ENCODE peak calls at places on chromosomes 11 and 22, in seven cellular contexts. I is HAP-1, R is mucosa of descending colon, P is kidney, B is cardiac muscle cell, H is mesendoderm, V is fibroblast of lung. S is an unnamed sample.

GRCh38 chr11:2704356-2704755 is 4.6 kb upstream of the KCNQ1OT1 start:
- DNase-seq in P (peak), B (no peak), I (no peak), V (no peak), H (no peak), R (peak), S (no peak)

GRCh38 chr11:30991376-30991775 is 378.2 kb downstream of the DCDC1 start:
- DNase-seq in V (no peak), B (no peak), R (no peak), I (no peak), H (no peak), P (no peak), S (no peak)

GRCh38 chr11:120217941-120218694 is 7.3 kb downstream of the OAF start:
- DNase-seq in V (no peak), H (no peak), P (no peak), I (no peak), B (no peak), R (peak), S (no peak)

GRCh38 chr11:75191330-75191717 is 40.4 kb downstream of the SLCO2B1 start:
- DNase-seq in R (no peak), B (no peak), I (no peak), P (no peak), H (peak), V (no peak), S (no peak)

GRCh38 chr11:115500547-115501503 is 3.4 kb downstream of the CADM1 start:
- DNase-seq in I (peak), V (no peak), H (peak), B (no peak), R (no peak), P (no peak), S (no peak)

GRCh38 chr22:24985824-24986214 is 33.3 kb downstream of the KIAA1671 start:
- DNase-seq in R (no peak), H (peak), I (no peak), B (peak), V (peak), P (no peak), S (peak)

GRCh38 chr11:115893701-115894100 is 389.5 kb upstream of the CADM1 start:
- DNase-seq in V (no peak), R (no peak), B (no peak), H (peak), P (no peak), I (no peak), S (no peak)

GRCh38 chr22:49499433-49500075 is 328.1 kb downstream of the BRD1 start:
- DNase-seq in I (no peak), B (peak), R (no peak), V (no peak), H (peak), P (no peak), S (no peak)

GRCh38 chr11:70603756-70604211 is 205.5 kb downstream of the CTTN start:
- DNase-seq in R (peak), H (no peak), V (no peak), P (peak), I (no peak), B (no peak), S (no peak)

GRCh38 chr11:120184946-120185677 is 25.7 kb upstream of the OAF start:
- DNase-seq in P (peak), B (peak), R (peak), I (no peak), V (peak), H (no peak), S (no peak)

GRCh38 chr11:1978865-1979473 is 18.7 kb downstream of the H19 start:
- DNase-seq in P (no peak), V (no peak), R (no peak), B (no peak), H (no peak), I (no peak), S (no peak)

GRCh38 chr11:33893711-33894401 is 2.0 kb upstream of the LMO2 start:
- DNase-seq in B (peak), R (no peak), P (no peak), H (no peak), I (no peak), V (no peak), S (no peak)

GRCh38 chr11:26580929-26581328 is 8.9 kb upstream of the MUC15 start:
- DNase-seq in V (peak), I (no peak), P (no peak), R (no peak), B (no peak), H (no peak), S (no peak)

GRCh38 chr11:45803981-45804805 is 756 bp upstream of the SLC35C1 start:
- DNase-seq in R (peak), B (peak), V (peak), P (peak), H (peak), I (peak), S (peak)

GRCh38 chr11:45527898-45528297 is 137.5 kb downstream of the CHST1 start:
- DNase-seq in I (no peak), R (no peak), B (peak), P (no peak), H (no peak), V (no peak), S (no peak)

GRCh38 chr22:49112176-49112575 is 715.5 kb downstream of the BRD1 start:
- DNase-seq in B (no peak), P (no peak), I (no peak), H (no peak), R (no peak), V (no peak), S (no peak)

GRCh38 chr22:16989915-16990314 is 18.1 kb downstream of the GAB4 start:
- DNase-seq in P (no peak), R (no peak), B (no peak), V (no peak), H (no peak), I (no peak), S (no peak)

GRCh38 chr22:49151256-49152131 is 676.2 kb downstream of the BRD1 start:
- DNase-seq in H (no peak), P (no peak), R (no peak), V (no peak), B (no peak), I (no peak), S (peak)

GRCh38 chr22:49372530-49373288 is 455.0 kb downstream of the BRD1 start:
- DNase-seq in I (no peak), R (peak), P (peak), B (no peak), V (no peak), H (peak), S (no peak)

GRCh38 chr11:104858882-104859735 is 39.2 kb downstream of the CASP12 start:
- DNase-seq in I (no peak), P (no peak), R (no peak), V (no peak), H (no peak), B (no peak), S (no peak)

GRCh38 chr11:7527029-7527428 is 13.2 kb downstream of the PPFIBP2 start:
- DNase-seq in B (no peak), H (no peak), I (no peak), R (no peak), V (no peak), P (no peak), S (no peak)

GRCh38 chr11:80103149-80103859 is 662.5 kb upstream of the TENM4 start:
- DNase-seq in V (peak), I (no peak), P (no peak), R (no peak), H (peak), B (peak), S (no peak)

GRCh38 chr11:31815743-31816466 is 4.8 kb upstream of the PAX6 start:
- DNase-seq in H (no peak), V (no peak), R (no peak), B (no peak), I (no peak), P (no peak), S (no peak)

GRCh38 chr11:702731-703461 is 3.1 kb upstream of the EPS8L2 start:
- DNase-seq in H (no peak), R (peak), I (no peak), V (no peak), P (peak), B (no peak), S (peak)

GRCh38 chr22:19967850-19968449 is 26.3 kb upstream of the TXNRD2 start:
- DNase-seq in R (no peak), V (no peak), I (no peak), P (peak), B (no peak), H (no peak), S (no peak)

GRCh38 chr11:14687456-14687855 is 43.9 kb downstream of the PDE3B start:
- DNase-seq in H (no peak), P (no peak), R (no peak), V (no peak), B (no peak), I (no peak), S (no peak)

GRCh38 chr11:76147106-76147735 is 59.1 kb downstream of the WNT11 start:
- DNase-seq in R (peak), H (no peak), V (no peak), B (no peak), I (no peak), P (no peak), S (no peak)

GRCh38 chr11:126502982-126503381 is 147.5 kb downstream of the ST3GAL4 start:
- DNase-seq in P (no peak), R (no peak), V (no peak), I (no peak), B (no peak), H (peak), S (no peak)

DNA sequence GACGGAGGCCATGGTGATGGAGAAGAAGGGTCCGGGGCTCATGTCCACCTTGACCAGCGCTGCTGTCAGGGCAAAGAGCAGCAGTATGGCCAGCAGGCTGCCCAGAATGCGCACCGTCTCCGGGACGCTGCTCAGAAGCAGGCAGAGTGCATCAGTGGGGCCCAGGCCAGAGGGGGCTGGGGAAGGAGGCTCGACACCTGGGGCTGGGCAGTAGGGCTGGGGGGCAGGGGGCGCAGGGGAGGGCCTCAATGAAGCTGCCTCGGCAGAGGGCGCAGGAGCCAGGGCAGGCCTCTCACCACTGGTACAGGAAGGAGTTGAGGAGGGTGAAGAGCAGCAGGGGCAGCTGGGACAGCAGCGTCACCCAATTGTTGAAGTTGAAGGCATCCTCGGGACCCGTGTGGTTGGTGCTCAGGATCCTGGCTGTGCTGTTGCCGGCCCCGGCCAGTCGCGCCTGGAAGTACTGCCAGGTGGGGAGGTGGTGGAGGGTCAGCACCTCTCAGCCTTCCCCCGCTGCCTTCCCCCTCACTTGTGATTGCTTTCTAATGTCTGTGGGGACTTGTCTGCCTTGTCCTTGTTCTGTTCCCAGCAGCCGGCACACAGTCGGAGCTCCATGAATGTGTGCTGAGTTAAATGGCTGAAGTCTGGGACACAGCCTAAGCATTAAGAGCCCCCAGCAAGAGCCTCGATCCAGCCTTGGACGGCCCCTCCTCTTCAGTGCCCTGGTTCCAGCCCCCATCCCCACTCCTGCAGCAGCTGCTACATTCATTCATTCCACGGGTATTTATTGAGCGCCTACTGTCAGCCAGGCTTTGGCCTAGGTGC is 2.3 kb downstream of the SLC29A2 start:
- DNase-seq in H (no peak), R (peak), P (no peak), V (no peak), B (no peak), I (no peak), S (no peak)
- H3K4me3 ChIP-seq in H (no peak), R (no peak), P (peak), V (no peak), B (no peak), I (no peak), S (no peak)

DNA sequence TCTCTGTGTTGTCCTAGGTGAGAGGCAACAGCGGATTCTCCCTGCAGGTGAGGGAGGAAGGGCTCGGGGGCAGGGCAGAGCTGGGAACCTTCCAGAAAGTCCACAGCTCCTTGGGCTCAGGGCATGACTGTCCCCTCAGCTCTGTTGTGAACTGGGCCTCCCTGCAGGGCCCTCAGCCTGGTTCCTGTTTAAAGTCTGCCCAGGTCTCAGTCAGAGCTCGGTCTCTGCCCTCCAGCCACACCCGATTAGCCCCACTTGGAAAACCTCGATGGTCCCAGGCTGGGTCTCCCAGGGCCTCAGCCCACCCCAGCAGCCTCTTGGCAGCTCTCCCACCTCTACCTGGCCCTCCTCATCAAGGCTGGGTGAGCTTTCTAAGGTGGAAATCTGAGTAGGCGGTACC is 65.3 kb upstream of the SLC22A12 start:
- DNase-seq in V (no peak), P (no peak), I (no peak), B (no peak), H (no peak), R (no peak), S (no peak)
- H3K4me3 ChIP-seq in V (no peak), P (no peak), I (no peak), B (no peak), H (no peak), R (no peak), S (no peak)

GRCh38 chr11:35494966-35495365 is 30.4 kb downstream of the PAMR1 start:
- DNase-seq in I (no peak), H (no peak), R (no peak), B (no peak), P (no peak), V (no peak), S (no peak)

GRCh38 chr11:35487532-35488078 is 37.8 kb downstream of the PAMR1 start:
- DNase-seq in H (peak), V (peak), P (no peak), I (peak), R (no peak), B (peak), S (no peak)

GRCh38 chr11:35486934-35487333 is 38.5 kb downstream of the PAMR1 start:
- DNase-seq in H (no peak), P (no peak), I (no peak), V (no peak), R (no peak), B (no peak), S (no peak)

GRCh38 chr11:35488117-35488516 is 37.3 kb downstream of the PAMR1 start:
- DNase-seq in V (peak), B (peak), R (no peak), I (no peak), H (no peak), P (no peak), S (no peak)

DNA sequence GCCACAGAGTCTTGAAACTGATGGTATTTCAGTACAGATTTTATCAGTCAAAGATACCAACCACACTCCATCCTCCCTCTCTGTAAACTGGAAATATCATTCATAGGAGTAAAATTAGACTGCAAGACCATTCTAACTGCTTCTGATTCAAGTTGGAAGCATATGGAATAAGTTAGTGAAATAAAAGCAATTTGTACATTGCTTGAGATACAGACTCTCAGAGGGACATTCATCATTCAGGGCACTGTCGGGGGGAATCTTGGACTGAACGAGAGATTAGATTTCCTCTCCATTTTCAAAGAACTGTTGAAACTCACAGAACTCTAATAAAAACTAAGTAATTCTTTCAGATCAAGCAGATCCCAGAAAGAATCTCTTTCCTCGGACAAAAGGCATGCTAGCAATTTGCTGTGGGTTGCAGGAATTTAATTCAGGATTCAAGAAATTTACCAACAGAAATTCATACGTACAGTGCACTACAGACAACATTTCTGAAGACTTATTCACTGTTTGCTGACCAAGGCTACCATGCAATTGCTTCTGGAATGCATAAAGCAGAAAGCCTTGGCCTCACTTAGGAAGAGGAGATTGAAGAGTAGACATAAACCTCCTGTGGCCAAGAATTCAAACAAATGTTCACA is 34.1 kb downstream of the PAMR1 start:
- DNase-seq in P (no peak), R (no peak), I (no peak), H (peak), B (peak), V (peak), S (no peak)
- H3K4me3 ChIP-seq in P (no peak), R (no peak), I (no peak), H (no peak), B (no peak), V (no peak), S (no peak)

DNA sequence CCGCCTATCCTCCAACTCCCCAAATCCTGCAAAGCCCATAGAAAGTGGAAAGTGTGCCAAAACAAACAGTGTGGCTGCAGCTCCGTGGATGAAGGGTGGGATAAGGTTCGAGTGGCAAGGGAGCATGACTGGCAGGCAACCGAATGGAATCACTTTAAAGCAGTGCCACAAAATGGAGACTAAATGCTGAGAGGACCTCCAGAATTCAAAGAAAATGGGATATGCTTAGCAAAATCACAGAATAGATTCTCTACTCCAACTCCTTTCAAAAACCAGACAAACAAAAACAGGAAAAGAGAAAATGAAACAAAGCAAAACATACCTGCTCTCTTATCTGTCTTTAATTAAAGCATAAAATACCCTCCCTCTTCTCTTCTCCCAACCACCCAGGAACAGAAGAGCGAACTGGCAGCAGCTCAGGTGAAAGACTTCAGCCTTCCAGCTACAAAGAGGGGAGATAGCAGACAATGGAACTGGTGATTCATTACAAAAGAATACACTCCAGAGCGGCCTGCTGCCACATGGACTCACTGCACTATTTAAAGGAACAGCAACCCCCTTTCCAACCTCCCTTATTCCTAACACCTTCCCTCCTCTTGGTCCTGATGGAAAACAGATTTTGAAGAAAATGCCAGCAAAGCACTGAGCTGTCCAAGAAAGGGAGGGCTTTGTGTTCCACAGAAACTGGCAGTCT is 118.5 kb downstream of the APOL5 start:
- DNase-seq in I (peak), P (no peak), V (peak), B (peak), R (peak), H (peak), S (peak)
- H3K4me3 ChIP-seq in I (peak), P (peak), V (peak), B (peak), R (no peak), H (no peak), S (peak)

DNA sequence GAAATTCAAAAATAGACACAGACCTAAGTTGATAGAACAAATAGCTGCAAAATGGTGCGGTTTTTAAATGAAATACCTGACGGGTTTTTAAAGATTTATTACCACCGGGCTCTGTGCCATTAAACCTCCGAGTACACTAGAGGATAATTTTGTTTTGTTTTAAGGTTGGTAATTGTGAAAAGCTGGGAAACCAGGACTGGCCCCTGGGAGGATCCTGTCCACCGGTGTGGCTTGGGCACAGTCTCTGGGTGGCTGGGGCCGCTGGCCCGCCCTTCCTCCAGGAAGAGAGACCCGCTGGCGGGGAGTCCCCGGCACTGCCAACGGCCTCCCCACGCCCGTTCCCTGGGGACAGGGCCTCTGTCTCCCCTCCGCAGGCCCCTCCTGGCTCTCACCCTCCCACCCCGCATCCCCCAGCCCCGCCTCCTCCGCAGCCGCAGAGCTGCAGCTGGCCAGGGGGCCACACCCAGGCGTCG is 13.8 kb downstream of the KCNJ5 start:
- DNase-seq in H (peak), P (no peak), R (no peak), B (no peak), V (peak), I (peak), S (no peak)
- H3K4me3 ChIP-seq in H (peak), P (peak), R (no peak), B (peak), V (peak), I (peak), S (peak)

GRCh38 chr22:28920757-28921584 is 37.6 kb downstream of the ZNRF3 start:
- DNase-seq in P (no peak), R (no peak), B (no peak), V (no peak), I (no peak), H (no peak), S (no peak)

GRCh38 chr22:28923826-28924732 is 40.7 kb downstream of the ZNRF3 start:
- DNase-seq in I (no peak), R (peak), H (no peak), P (peak), B (no peak), V (no peak), S (no peak)

GRCh38 chr22:28922540-28923244 is 39.3 kb downstream of the ZNRF3 start:
- DNase-seq in V (no peak), I (no peak), R (no peak), H (no peak), P (no peak), B (no peak), S (no peak)

GRCh38 chr22:28917747-28918543 is 34.6 kb downstream of the ZNRF3 start:
- DNase-seq in H (peak), I (peak), R (no peak), V (peak), P (no peak), B (peak), S (no peak)

DNA sequence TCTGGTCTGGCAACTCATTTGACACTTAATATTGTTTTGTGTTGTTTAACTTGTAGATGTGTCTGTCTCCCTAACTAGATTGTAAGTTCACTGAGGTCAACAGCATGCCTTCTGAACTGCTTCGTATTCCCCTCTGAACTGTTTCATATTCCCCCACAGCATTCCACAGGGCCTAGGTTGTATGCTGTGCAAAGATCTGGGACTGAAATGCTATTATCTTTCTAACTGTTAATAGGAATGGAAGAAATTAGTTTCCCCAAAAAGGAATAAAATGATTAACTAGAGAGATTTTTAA is 38.2 kb downstream of the ZNRF3 start:
- DNase-seq in P (no peak), V (no peak), I (no peak), R (no peak), H (no peak), B (no peak), S (no peak)
- H3K4me3 ChIP-seq in P (no peak), V (no peak), I (no peak), R (no peak), H (no peak), B (no peak), S (no peak)

GRCh38 chr22:23402275-23403151 is 177.6 kb downstream of the IGLL1 start:
- DNase-seq in I (peak), R (peak), V (peak), P (peak), B (peak), H (peak), S (peak)
- H3K4me3 ChIP-seq in I (peak), R (no peak), V (no peak), P (peak), B (peak), H (peak), S (peak)

S was measured in RWPE2.